ENCODE peak calls at places on chromosomes 4 and X, in five cellular contexts. One of them, this sample, is unnamed.

GRCh38 chrX:118188977-118189376 is 72.4 kb upstream of the KLHL13 start:
- DNase-seq in HEK293T: no peak
- DNase-seq in right cardiac atrium: no peak
- DNase-seq in head of caudate nucleus: no peak
- DNase-seq in posterior cingulate gyrus: no peak
- DNase-seq in this sample: no peak

GRCh38 chr4:173170210-173170778 is 1.7 kb downstream of the GALNT7 start:
- DNase-seq in HEK293T: no peak
- DNase-seq in posterior cingulate gyrus: no peak
- DNase-seq in head of caudate nucleus: no peak
- DNase-seq in right cardiac atrium: no peak
- DNase-seq in this sample: no peak

GRCh38 chr4:140755811-140756291 is 334 bp downstream of the TBC1D9 start:
- DNase-seq in head of caudate nucleus: peak
- DNase-seq in posterior cingulate gyrus: peak
- DNase-seq in HEK293T: peak
- DNase-seq in right cardiac atrium: peak
- DNase-seq in this sample: no peak

GRCh38 chrX:106401965-106402559 is 209.7 kb upstream of the RADX start:
- DNase-seq in HEK293T: no peak
- DNase-seq in right cardiac atrium: no peak
- DNase-seq in posterior cingulate gyrus: no peak
- DNase-seq in head of caudate nucleus: no peak
- DNase-seq in this sample: no peak

GRCh38 chrX:110346681-110347080 is 12.0 kb upstream of the RTL9 start:
- DNase-seq in right cardiac atrium: peak
- DNase-seq in head of caudate nucleus: peak
- DNase-seq in HEK293T: no peak
- DNase-seq in posterior cingulate gyrus: peak
- DNase-seq in this sample: no peak

GRCh38 chr4:128394778-128395177 is 107.2 kb upstream of the PGRMC2 start:
- DNase-seq in right cardiac atrium: no peak
- DNase-seq in head of caudate nucleus: no peak
- DNase-seq in posterior cingulate gyrus: no peak
- DNase-seq in HEK293T: no peak
- DNase-seq in this sample: no peak

GRCh38 chr4:166146806-166147540 is 273.9 kb downstream of the TLL1 start:
- DNase-seq in posterior cingulate gyrus: no peak
- DNase-seq in head of caudate nucleus: no peak
- DNase-seq in right cardiac atrium: no peak
- DNase-seq in HEK293T: no peak
- DNase-seq in this sample: no peak

GRCh38 chr4:164748375-164748774 is 5.6 kb upstream of the SMIM31 start:
- DNase-seq in head of caudate nucleus: no peak
- DNase-seq in HEK293T: no peak
- DNase-seq in posterior cingulate gyrus: no peak
- DNase-seq in right cardiac atrium: no peak
- DNase-seq in this sample: no peak

GRCh38 chr4:58553031-58553430 is 1442.8 kb upstream of the IGFBP7 start:
- DNase-seq in head of caudate nucleus: no peak
- DNase-seq in HEK293T: no peak
- DNase-seq in posterior cingulate gyrus: no peak
- DNase-seq in right cardiac atrium: no peak
- DNase-seq in this sample: no peak

GRCh38 chr4:105807496-105807895 is 87.8 kb upstream of the NPNT start:
- DNase-seq in HEK293T: no peak
- DNase-seq in posterior cingulate gyrus: no peak
- DNase-seq in right cardiac atrium: no peak
- DNase-seq in head of caudate nucleus: no peak
- DNase-seq in this sample: no peak

GRCh38 chr4:83149885-83150562 is 35.5 kb upstream of the PLAC8 start:
- DNase-seq in posterior cingulate gyrus: no peak
- DNase-seq in head of caudate nucleus: no peak
- DNase-seq in HEK293T: no peak
- DNase-seq in right cardiac atrium: no peak
- DNase-seq in this sample: no peak

GRCh38 chr4:25161599-25161960 is 1.3 kb upstream of the SEPSECS start:
- DNase-seq in right cardiac atrium: no peak
- DNase-seq in HEK293T: no peak
- DNase-seq in posterior cingulate gyrus: no peak
- DNase-seq in head of caudate nucleus: no peak
- DNase-seq in this sample: no peak

GRCh38 chrX:134718329-134719317 is 60.4 kb upstream of the PLAC1 start:
- DNase-seq in right cardiac atrium: peak
- DNase-seq in head of caudate nucleus: no peak
- DNase-seq in posterior cingulate gyrus: no peak
- DNase-seq in HEK293T: peak
- DNase-seq in this sample: no peak

GRCh38 chrX:106177106-106177981 is 9.2 kb downstream of the PWWP3B start:
- DNase-seq in head of caudate nucleus: peak
- DNase-seq in posterior cingulate gyrus: peak
- DNase-seq in right cardiac atrium: peak
- DNase-seq in HEK293T: peak
- DNase-seq in this sample: peak

This sample was measured in hippocampal formation.